ENCODE peak calls at places on chromosomes 11 and 22, in eight cellular contexts. T is fibroblast of pulmonary artery, A is mammary epithelial cell, P is progenitor cell of endocrine pancreas, U is GM12865, W is GM13977, S is foreskin fibroblast, X is GM10248. J is an unnamed sample.

GRCh38 chr22:24996420-24996952 is 44.0 kb downstream of the KIAA1671 start:
- DNase-seq in W (no peak), X (no peak), P (no peak), S (no peak), A (no peak), T (peak; percentile 48), U (no peak), J (peak; percentile 16)

GRCh38 chr11:66686100-66686785 is 8.6 kb upstream of the RBM4B start:
- DNase-seq in P (no peak), S (peak; percentile 5), U (no peak), X (no peak), T (no peak), W (no peak), A (peak; percentile 92), J (no peak)

GRCh38 chr11:64754124-64754918 is 5.5 kb downstream of the PYGM start:
- DNase-seq in U (no peak), T (no peak), X (no peak), P (no peak), W (no peak), S (no peak), A (no peak), J (no peak)

GRCh38 chr11:76380161-76380976 is 563 bp downstream of the THAP12 start:
- DNase-seq in A (peak; percentile 31), U (peak; percentile 64), W (peak; percentile 64), S (peak; percentile 9), T (peak; percentile 12), P (no peak), X (peak; percentile 52), J (peak; percentile 14)

GRCh38 chr11:68142028-68142412 is 20.8 kb upstream of the CHKA start:
- DNase-seq in P (no peak), W (no peak), A (no peak), T (no peak), X (peak; percentile 39), S (no peak), U (peak; percentile 17), J (no peak)

GRCh38 chr11:32643526-32643925 is 59.9 kb downstream of the EIF3M start:
- DNase-seq in A (peak; percentile 74), X (no peak), W (no peak), S (peak; percentile 3), T (peak; percentile 42), P (no peak), U (no peak), J (no peak)

GRCh38 chr11:720642-721346 is 14.8 kb downstream of the EPS8L2 start:
- DNase-seq in A (peak; percentile 22), T (no peak), X (peak; percentile 82), S (no peak), W (peak; percentile 92), P (no peak), U (peak; percentile 60), J (peak; percentile 44)

GRCh38 chr11:84358034-84358433 is 1071.9 kb upstream of the CCDC90B start:
- DNase-seq in W (no peak), S (no peak), P (no peak), T (no peak), U (no peak), X (no peak), A (no peak), J (no peak)

GRCh38 chr11:2771758-2772466 is 72.1 kb upstream of the KCNQ1OT1 start:
- DNase-seq in P (peak; percentile 9), S (no peak), X (no peak), A (no peak), U (no peak), T (no peak), W (no peak), J (no peak)

GRCh38 chr11:69178819-69179482 is 23.2 kb downstream of the SMIM38 start:
- DNase-seq in U (no peak), A (no peak), W (no peak), T (no peak), P (no peak), S (no peak), X (no peak), J (no peak)

GRCh38 chr11:113681711-113682410 is 24.2 kb downstream of the TMPRSS5 start:
- DNase-seq in S (no peak), A (no peak), U (no peak), T (peak; percentile 27), X (no peak), P (no peak), W (no peak), J (no peak)

GRCh38 chr11:91220476-91221202 is 997.8 kb upstream of the CHORDC1 start:
- DNase-seq in S (peak; percentile 41), X (no peak), U (no peak), A (peak; percentile 87), W (no peak), T (peak; percentile 67), P (no peak), J (no peak)

GRCh38 chr11:80388133-80388532 is 947.3 kb upstream of the TENM4 start:
- DNase-seq in X (no peak), P (no peak), T (no peak), W (no peak), S (no peak), A (peak; percentile 3), U (no peak), J (no peak)

GRCh38 chr11:9573775-9574555 is 495 bp downstream of the WEE1 start:
- DNase-seq in X (peak; percentile 33), P (no peak), W (peak; percentile 44), T (peak; percentile 13), U (peak; percentile 56), A (no peak), S (no peak), J (peak; percentile 18)

GRCh38 chr22:40560551-40560950 is 76.0 kb downstream of the MRTFA start:
- DNase-seq in P (no peak), U (no peak), A (peak; percentile 21), T (peak; percentile 11), S (peak; percentile 41), X (no peak), W (no peak), J (no peak)

GRCh38 chr11:50278756-50279155 is 246.1 kb downstream of the OR4C45 start:
- DNase-seq in W (no peak), P (no peak), T (no peak), S (no peak), U (no peak), A (no peak), X (no peak), J (no peak)

GRCh38 chr11:76086713-76087635 is 119.3 kb downstream of the WNT11 start:
- DNase-seq in W (no peak), P (no peak), T (peak; percentile 36), A (no peak), X (no peak), S (peak; percentile 67), U (no peak), J (no peak)

GRCh38 chr11:64297722-64298358 is 2.3 kb upstream of the CATSPERZ start:
- DNase-seq in W (no peak), P (no peak), T (no peak), A (no peak), X (no peak), S (no peak), U (no peak), J (no peak)

GRCh38 chr11:84261707-84262106 is 975.5 kb upstream of the CCDC90B start:
- DNase-seq in U (peak; percentile 18), P (no peak), X (no peak), T (no peak), S (no peak), W (peak; percentile 7), A (no peak), J (no peak)

GRCh38 chr11:17383466-17383865 is 5.0 kb downstream of the KCNJ11 start:
- DNase-seq in U (no peak), W (no peak), A (no peak), T (peak; percentile 16), X (no peak), P (no peak), S (peak; percentile 30), J (no peak)

GRCh38 chr11:31827458-31828206 is 16.5 kb upstream of the PAX6 start:
- DNase-seq in A (no peak), T (no peak), U (no peak), S (no peak), X (peak; percentile 8), P (no peak), W (peak; percentile 25), J (peak; percentile 3)

GRCh38 chr22:22508274-22509176 is at the start of gene ZNF280B:
- DNase-seq in S (peak; percentile 81), A (peak; percentile 15), X (peak; percentile 90), P (peak; percentile 77), U (peak; percentile 89), W (peak; percentile 87), T (peak; percentile 84), J (peak; percentile 82)
- TF ChIP-seq CTCF in S (peak; percentile 73), A (no peak), X (peak; percentile 86), P (peak; percentile 79), U (peak; percentile 70), W (peak; percentile 38), T (peak; percentile 63), J (peak; percentile 72)

GRCh38 chr22:39073941-39074340 is 3.1 kb upstream of the APOBEC3G start:
- DNase-seq in W (no peak), S (no peak), P (no peak), A (no peak), U (no peak), T (no peak), X (no peak), J (no peak)

GRCh38 chr22:39070186-39070585 is 6.9 kb upstream of the APOBEC3G start:
- DNase-seq in W (no peak), A (no peak), S (no peak), U (no peak), P (no peak), T (no peak), X (no peak), J (no peak)

DNA sequence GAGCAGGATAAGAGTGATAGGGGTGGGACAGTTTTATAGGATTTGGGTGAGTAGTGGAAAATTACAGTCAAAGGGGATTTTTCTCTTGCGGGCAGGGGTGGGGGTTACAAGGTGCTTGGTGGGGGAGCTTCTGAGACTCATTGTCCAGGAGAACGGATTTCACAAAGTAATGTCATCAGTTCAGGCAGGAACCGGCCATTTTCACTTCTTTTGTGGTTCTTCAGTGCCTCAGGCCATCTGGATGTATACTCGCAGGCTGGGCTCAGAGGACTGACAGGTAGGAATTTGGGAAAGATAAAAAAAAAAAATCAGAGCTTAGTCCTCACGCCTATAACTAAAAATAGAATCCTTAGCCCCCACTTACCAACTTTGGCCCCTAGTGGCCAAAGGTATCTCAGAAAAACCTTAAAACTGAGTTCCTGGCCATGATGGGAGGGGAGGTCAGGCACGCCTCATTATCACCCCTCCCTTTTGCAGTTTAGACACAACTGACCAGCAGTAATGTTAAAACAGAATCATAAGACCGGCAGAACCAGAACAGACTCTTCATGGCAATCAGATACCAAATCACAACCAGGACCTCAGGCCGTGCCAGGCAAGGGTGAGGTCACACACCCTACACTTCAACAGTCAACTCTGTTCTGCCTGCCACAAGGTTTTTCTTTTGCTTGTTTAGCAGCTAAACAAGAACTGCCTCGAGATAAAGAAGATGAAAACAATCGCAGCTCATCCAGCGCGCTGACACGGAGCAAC is 8.9 kb upstream of the APOBEC3G start:
- DNase-seq in T (no peak), S (no peak), X (no peak), P (no peak), U (peak; percentile 66), A (peak; percentile 44), W (no peak), J (no peak)
- TF ChIP-seq CTCF in T (no peak), S (no peak), X (no peak), P (peak; percentile 26), U (peak; percentile 49), A (peak; percentile 25), W (peak; percentile 45), J (peak; percentile 39)

GRCh38 chr11:95711162-95711944 is 78.2 kb downstream of the FAM76B start:
- DNase-seq in P (no peak), T (peak; percentile 39), W (no peak), X (peak; percentile 16), U (peak; percentile 38), A (peak; percentile 23), S (no peak), J (no peak)
- TF ChIP-seq CTCF in P (no peak), T (no peak), W (no peak), X (no peak), U (no peak), A (no peak), S (no peak), J (no peak)

GRCh38 chr11:133898031-133898769 is 52.9 kb upstream of the SPATA19 start:
- DNase-seq in T (no peak), X (no peak), P (no peak), S (no peak), W (no peak), U (peak; percentile 38), A (no peak), J (no peak)
- TF ChIP-seq CTCF in T (no peak), X (peak; percentile 13), P (no peak), S (no peak), W (no peak), U (no peak), A (no peak), J (no peak)